ENCODE peak calls at places on chromosomes 13 and 19, in ten cellular contexts. Q, Y, K, N, S, C, F, R, E and B are unnamed samples.

GRCh38 chr13:70490320-70490935 is 382.2 kb upstream of the KLHL1 start:
- DNase-seq in K (no peak), N (no peak), S (no peak), R (no peak), Q (no peak), F (no peak), Y (no peak), E (no peak), C (no peak), B (no peak)

GRCh38 chr19:18500820-18501219 is 21.1 kb downstream of the ELL start:
- DNase-seq in R (no peak), C (no peak), Y (no peak), E (no peak), K (no peak), F (no peak), N (no peak), Q (no peak), S (no peak), B (no peak)

GRCh38 chr13:42803563-42804212 is 22.3 kb downstream of the FAM216B start:
- DNase-seq in Y (peak; percentile 37), F (no peak), Q (peak; percentile 38), E (no peak), N (no peak), R (peak; percentile 67), K (no peak), S (no peak), C (no peak), B (no peak)

GRCh38 chr13:71876648-71877279 is 9.8 kb upstream of the DACH1 start:
- DNase-seq in Y (no peak), N (no peak), R (no peak), Q (no peak), C (no peak), F (no peak), S (no peak), K (no peak), E (no peak), B (no peak)

GRCh38 chr19:44552324-44552723 is 22.8 kb upstream of the CEACAM20 start:
- DNase-seq in S (peak; percentile 85), N (no peak), Y (peak; percentile 35), K (no peak), R (peak; percentile 12), E (peak; percentile 60), F (no peak), C (peak; percentile 24), Q (peak; percentile 61), B (peak; percentile 30)

GRCh38 chr19:39974377-39975155 is 3.6 kb downstream of the PSMC4 start:
- DNase-seq in F (no peak), Q (no peak), E (no peak), N (no peak), C (no peak), R (no peak), K (no peak), Y (no peak), S (no peak), B (no peak)

GRCh38 chr19:38319421-38320258 is at the start of gene KCNK6:
- DNase-seq in F (peak; percentile 51), Y (peak; percentile 34), N (peak; percentile 24), S (peak; percentile 49), K (no peak), C (peak; percentile 63), E (peak; percentile 72), Q (peak; percentile 69), R (peak; percentile 8), B (peak; percentile 24)

GRCh38 chr19:20565321-20566018 is at the start of gene ZNF737:
- DNase-seq in Y (peak; percentile 97), F (peak; percentile 98), E (peak; percentile 95), R (peak; percentile 97), C (peak; percentile 87), S (peak; percentile 91), Q (peak; percentile 96), N (peak; percentile 98), K (peak; percentile 91), B (peak; percentile 92)

GRCh38 chr13:26971990-26972888 is 199.4 kb downstream of the USP12 start:
- DNase-seq in Y (peak; percentile 29), N (peak; percentile 81), E (peak; percentile 53), K (no peak), Q (peak; percentile 55), S (peak; percentile 67), C (no peak), F (peak; percentile 44), R (peak; percentile 25), B (no peak)